ENCODE peak calls at places on chromosomes 3 and 15, in five cellular contexts. M is BE2C, L is esophagus squamous epithelium, K is foreskin keratinocyte, Q is cardiac fibroblast. E is an unnamed sample.

GRCh38 chr3:151900460-151900859 is 27.0 kb downstream of the SUCNR1 start:
- DNase-seq in M (no peak), L (no peak), Q (no peak), K (no peak), E (no peak)

GRCh38 chr15:39592500-39592899 is 11.6 kb downstream of the THBS1 start:
- DNase-seq in K (no peak), Q (peak), L (no peak), M (no peak), E (no peak)

GRCh38 chr15:88454867-88455810 is 12.0 kb downstream of the MRPL46 start:
- DNase-seq in L (no peak), M (peak), Q (peak), K (peak), E (peak)

GRCh38 chr15:38414351-38414750 is 39.6 kb upstream of the FAM98B start:
- DNase-seq in Q (peak), M (peak), K (peak), L (no peak), E (no peak)

GRCh38 chr3:33075996-33076395 is 20.9 kb downstream of the GLB1 start:
- DNase-seq in K (no peak), L (no peak), Q (peak), M (no peak), E (no peak)

GRCh38 chr3:50632450-50632849 is 15.5 kb downstream of the MAPKAPK3 start:
- DNase-seq in L (no peak), Q (no peak), M (peak), K (no peak), E (no peak)

GRCh38 chr15:49887604-49888340 is 231.3 kb downstream of the ATP8B4 start:
- DNase-seq in M (no peak), K (no peak), L (no peak), Q (no peak), E (no peak)

GRCh38 chr15:31016446-31016915 is 25.1 kb upstream of the MTMR10 start:
- DNase-seq in K (peak), Q (peak), L (no peak), M (no peak), E (no peak)

GRCh38 chr3:52205727-52206372 is 7.9 kb downstream of the ALAS1 start:
- DNase-seq in K (no peak), M (no peak), L (no peak), Q (no peak), E (no peak)

GRCh38 chr3:189353988-189354735 is 182.4 kb downstream of the TPRG1 start:
- DNase-seq in M (no peak), L (no peak), Q (no peak), K (peak), E (no peak)

GRCh38 chr15:69279636-69280035 is 19.1 kb upstream of the PAQR5 start:
- DNase-seq in M (no peak), Q (no peak), K (no peak), L (no peak), E (no peak)

GRCh38 chr15:93913310-93913709 is 318.1 kb upstream of the MCTP2 start:
- DNase-seq in M (no peak), K (no peak), L (no peak), Q (no peak), E (no peak)

GRCh38 chr15:94324835-94325767 is 93.7 kb downstream of the MCTP2 start:
- DNase-seq in K (peak), M (no peak), Q (no peak), L (no peak), E (no peak)

GRCh38 chr15:34470892-34471291 is 33.3 kb upstream of the GOLGA8A start:
- DNase-seq in L (no peak), M (no peak), K (no peak), Q (no peak), E (no peak)

GRCh38 chr3:197878427-197878826 is 71.6 kb upstream of the RPL35A start:
- DNase-seq in L (no peak), Q (no peak), M (no peak), K (no peak), E (no peak)

GRCh38 chr3:175150812-175151411 is 291.8 kb downstream of the NAALADL2 start:
- DNase-seq in L (no peak), M (peak), Q (no peak), K (peak), E (no peak)

DNA sequence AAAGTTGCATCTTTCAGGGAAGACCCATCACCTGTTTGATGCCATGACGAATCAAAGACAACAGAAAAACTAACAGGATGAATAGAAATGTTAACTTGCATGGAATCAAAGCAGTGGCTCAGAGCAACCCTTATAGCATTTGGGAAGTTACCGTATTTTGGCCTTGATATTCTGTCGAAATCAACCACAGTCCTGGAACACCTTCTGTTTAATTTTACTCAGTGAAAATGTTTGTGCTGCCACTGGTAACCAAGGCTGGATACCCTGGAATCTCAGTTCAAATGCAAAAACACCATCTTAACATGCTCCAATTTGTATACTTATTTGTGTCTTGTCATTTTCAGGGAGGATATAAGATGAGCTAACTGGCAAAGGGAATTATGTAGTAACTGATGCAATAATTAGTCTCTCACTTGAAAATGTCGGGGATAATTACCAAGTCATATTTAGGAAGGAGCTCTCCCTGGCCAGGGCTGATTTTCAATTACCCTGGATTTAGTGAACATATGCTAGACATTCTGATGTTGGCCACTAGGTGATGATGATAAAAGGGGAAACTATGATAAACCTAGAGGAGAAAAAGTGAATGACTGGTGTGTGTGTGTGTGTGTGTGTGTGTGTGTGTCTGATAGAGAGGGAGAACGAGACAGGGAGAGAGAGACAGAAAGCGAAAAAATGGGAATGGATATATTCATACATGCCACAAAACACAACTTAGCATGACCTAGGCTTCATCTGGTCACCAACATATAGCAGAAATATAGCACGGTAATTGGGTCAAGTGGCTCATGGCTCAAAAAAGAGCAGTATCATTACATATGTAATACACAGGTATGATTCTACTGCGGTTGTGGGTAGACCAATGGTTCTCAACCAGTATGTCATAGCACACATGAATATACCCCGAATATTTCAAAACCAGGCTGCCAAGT is 19.0 kb upstream of the PRICKLE2 start:
- DNase-seq in Q (peak), K (peak), L (no peak), M (peak), E (no peak)
- TF ChIP-seq CTCF in Q (peak), K (peak), L (peak), M (peak), E (peak)

GRCh38 chr3:72976182-72976825 is 20.3 kb upstream of the PPP4R2 start:
- DNase-seq in Q (peak), K (peak), M (no peak), L (no peak), E (no peak)

GRCh38 chr3:72974956-72975355 is 21.7 kb upstream of the PPP4R2 start:
- DNase-seq in Q (no peak), K (peak), M (no peak), L (no peak), E (no peak)

GRCh38 chr3:72973786-72974185 is 22.8 kb upstream of the PPP4R2 start:
- DNase-seq in K (no peak), L (no peak), Q (no peak), M (no peak), E (no peak)

GRCh38 chr3:72977463-72977862 is 19.1 kb upstream of the PPP4R2 start:
- DNase-seq in L (no peak), K (no peak), M (no peak), Q (no peak), E (no peak)

DNA sequence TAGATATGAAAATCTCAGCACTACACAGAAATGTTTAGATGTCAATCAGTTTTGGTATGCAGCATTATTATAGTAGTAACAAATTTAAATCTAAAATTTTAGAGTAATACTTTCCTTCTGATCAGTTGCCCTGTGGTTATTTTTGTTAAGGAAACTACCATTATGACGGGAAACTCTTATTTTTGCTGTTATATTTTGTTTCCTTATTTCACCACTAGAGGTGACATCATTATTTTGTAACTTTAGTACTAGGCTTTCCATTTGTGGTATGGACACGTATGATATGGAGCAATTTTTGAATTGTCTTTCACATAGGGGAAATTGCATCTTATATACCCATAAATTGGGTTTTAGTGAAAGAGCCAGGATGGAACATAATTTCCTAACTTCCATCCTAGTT is 19.6 kb upstream of the PPP4R2 start:
- DNase-seq in Q (peak), M (no peak), K (no peak), L (no peak), E (no peak)
- TF ChIP-seq CTCF in Q (no peak), M (peak), K (peak), L (no peak), E (no peak)

DNA sequence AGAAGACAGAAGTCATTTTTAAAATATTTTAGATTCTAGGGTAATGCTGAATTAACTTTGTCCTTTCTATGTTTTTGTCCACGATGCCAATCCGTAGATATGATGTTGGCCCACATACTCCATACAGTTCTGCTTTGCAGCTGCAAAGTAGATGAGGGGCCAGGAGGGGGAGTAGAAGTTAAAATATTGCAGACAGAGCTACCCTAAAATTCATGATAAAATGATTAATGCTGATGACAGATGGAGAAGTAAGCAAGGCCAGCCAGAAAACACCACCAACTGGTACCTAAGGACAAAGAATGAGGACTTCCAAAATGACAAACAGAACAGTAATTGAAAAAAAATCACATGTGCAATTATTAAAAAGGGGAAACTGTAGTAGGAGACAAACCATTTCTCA is 756.6 kb upstream of the ARPP21 start:
- DNase-seq in L (no peak), K (no peak), M (peak), Q (peak), E (no peak)
- TF ChIP-seq CTCF in L (no peak), K (peak), M (peak), Q (no peak), E (peak)

GRCh38 chr15:84819791-84820190 is 2.6 kb downstream of the ALPK3 start:
- DNase-seq in L (no peak), Q (no peak), K (no peak), M (no peak), E (no peak)

GRCh38 chr15:84817461-84818081 is 415 bp downstream of the ALPK3 start:
- DNase-seq in K (no peak), Q (no peak), L (no peak), M (no peak), E (no peak)

GRCh38 chr15:84819291-84819768 is 2.2 kb downstream of the ALPK3 start:
- DNase-seq in L (no peak), K (no peak), M (peak), Q (no peak), E (no peak)

GRCh38 chr15:84816694-84817460 is at the start of gene ALPK3:
- DNase-seq in L (no peak), K (no peak), M (no peak), Q (no peak), E (no peak)

GRCh38 chr15:84818221-84819131 is 1.3 kb downstream of the ALPK3 start:
- DNase-seq in K (no peak), M (no peak), Q (peak), L (no peak), E (no peak)
- TF ChIP-seq CTCF in K (no peak), M (no peak), Q (peak), L (no peak), E (no peak)

DNA sequence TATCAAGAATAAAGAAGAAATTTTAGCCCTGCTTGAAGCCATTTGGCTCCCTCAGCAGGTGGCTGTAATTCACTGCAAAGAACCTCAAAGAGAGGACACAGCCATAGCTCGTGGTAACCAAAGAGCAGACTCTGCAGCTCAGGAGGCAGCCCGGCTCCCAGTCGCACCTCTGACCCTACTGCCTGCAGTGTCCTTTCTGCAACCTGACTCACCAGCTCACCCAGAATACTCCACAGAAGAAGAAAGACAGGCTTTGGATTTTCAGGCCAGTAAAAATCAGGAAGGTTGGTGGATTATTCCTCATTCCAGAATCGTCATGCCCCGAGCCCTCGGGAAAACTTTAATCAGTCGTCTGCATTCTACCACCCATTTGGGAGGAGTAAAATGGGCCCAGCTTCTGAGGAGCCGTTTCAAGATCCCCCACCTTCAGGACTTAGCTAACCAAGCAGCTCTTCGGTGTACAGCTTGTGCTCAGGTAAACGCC is 38.6 kb downstream of the ZBTB11 start:
- DNase-seq in K (no peak), Q (peak), L (no peak), M (no peak), E (no peak)
- TF ChIP-seq CTCF in K (peak), Q (peak), L (no peak), M (no peak), E (peak)

DNA sequence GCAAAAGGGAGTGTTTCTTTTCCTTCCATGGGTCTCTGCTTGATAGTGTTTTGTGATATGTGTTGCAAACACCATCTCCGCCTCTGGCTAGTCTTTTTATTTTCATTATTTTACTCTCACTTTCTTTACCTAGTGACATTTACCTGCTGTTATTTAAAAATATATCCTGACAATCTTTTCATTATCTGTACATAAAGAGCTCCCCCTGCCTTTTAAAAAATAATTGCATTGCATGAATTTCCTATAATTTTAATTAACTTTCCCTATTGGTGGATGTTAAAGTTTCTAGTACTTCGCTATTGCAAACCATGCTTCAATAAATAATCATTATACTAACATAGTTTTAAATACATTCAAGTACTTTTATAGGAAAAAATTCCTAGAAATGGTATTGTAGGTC is 48.8 kb upstream of the GCNT3 start:
- DNase-seq in Q (no peak), K (no peak), M (no peak), L (no peak), E (no peak)
- TF ChIP-seq CTCF in Q (peak), K (peak), M (no peak), L (no peak), E (no peak)

GRCh38 chr3:28290863-28291300 is 49.5 kb downstream of the CMC1 start:
- DNase-seq in Q (no peak), L (no peak), M (no peak), K (no peak), E (no peak)

GRCh38 chr3:28287046-28287445 is 45.6 kb downstream of the CMC1 start:
- DNase-seq in L (no peak), K (no peak), Q (no peak), M (no peak), E (no peak)

GRCh38 chr3:28291577-28291976 is 50.2 kb downstream of the CMC1 start:
- DNase-seq in M (no peak), Q (no peak), K (no peak), L (no peak), E (no peak)

GRCh38 chr3:28286595-28286994 is 45.2 kb downstream of the CMC1 start:
- DNase-seq in K (peak), Q (peak), M (no peak), L (no peak), E (no peak)
- TF ChIP-seq CTCF in K (peak), Q (peak), M (peak), L (peak), E (peak)

GRCh38 chr3:25468866-25469319 is 40.8 kb downstream of the RARB start:
- DNase-seq in Q (peak), M (peak), L (no peak), K (no peak), E (no peak)
- TF ChIP-seq CTCF in Q (peak), M (no peak), L (no peak), K (no peak), E (no peak)

GRCh38 chr3:184255291-184256039 is 5.9 kb downstream of the CAMK2N2 start:
- DNase-seq in M (no peak), Q (peak), K (peak), L (no peak), E (peak)

GRCh38 chr3:184249412-184250166 is at the start of gene EEF1AKMT4:
- DNase-seq in K (peak), L (peak), M (peak), Q (peak), E (peak)

GRCh38 chr3:184248454-184249411 is at the start of gene ALG3:
- DNase-seq in L (peak), M (peak), K (peak), Q (peak), E (peak)

GRCh38 chr3:184250167-184250828 is 826 bp downstream of the EEF1AKMT4 start:
- DNase-seq in K (peak), L (peak), M (peak), Q (peak), E (peak)
- TF ChIP-seq CTCF in K (peak), L (peak), M (peak), Q (peak), E (peak)

E was measured in D721Med.